ENCODE peak calls at places on chromosomes 11 and 22, in nine cellular contexts. G, P, L, V, K, M, E, A and H are unnamed samples.

GRCh38 chr11:121416909-121417567 is 35.1 kb upstream of the SORL1 start:
- DNase-seq in G (peak; percentile 90), P (peak; percentile 86), L (no peak), V (peak; percentile 64), K (no peak), M (peak; percentile 7), E (peak; percentile 87), A (peak; percentile 81), H (no peak)

GRCh38 chr11:122900803-122901202 is 18.2 kb downstream of the JHY start:
- DNase-seq in G (no peak), P (no peak), L (no peak), V (no peak), K (no peak), M (no peak), E (no peak), A (peak; percentile 7), H (no peak)

GRCh38 chr11:19951558-19952083 is 208.7 kb downstream of the DBX1 start:
- DNase-seq in G (no peak), P (no peak), L (no peak), V (peak; percentile 44), K (peak; percentile 69), M (peak; percentile 56), E (no peak), A (no peak), H (no peak)

GRCh38 chr22:45949258-45949870 is 27.6 kb downstream of the WNT7B start:
- DNase-seq in G (no peak), P (no peak), L (no peak), V (no peak), K (no peak), M (no peak), E (no peak), A (no peak), H (no peak)

GRCh38 chr11:73982595-73982989 is at the start of gene UCP2:
- DNase-seq in G (no peak), P (peak; percentile 80), L (peak; percentile 83), V (peak; percentile 76), K (peak; percentile 88), M (peak; percentile 64), E (peak; percentile 95), A (no peak), H (peak; percentile 78)

GRCh38 chr11:47514825-47515647 is 37.9 kb downstream of the CELF1 start:
- DNase-seq in G (no peak), P (no peak), L (no peak), V (no peak), K (no peak), M (peak; percentile 87), E (no peak), A (peak; percentile 54), H (no peak)

GRCh38 chr11:11016123-11016522 is 158.3 kb upstream of the ZBED5 start:
- DNase-seq in G (no peak), P (no peak), L (no peak), V (no peak), K (no peak), M (no peak), E (no peak), A (no peak), H (no peak)

GRCh38 chr22:26756675-26757293 is 99.4 kb downstream of the MIAT start:
- DNase-seq in G (no peak), P (peak; percentile 79), L (peak; percentile 38), V (peak; percentile 73), K (peak; percentile 33), M (peak; percentile 16), E (peak; percentile 74), A (no peak), H (peak; percentile 75)

GRCh38 chr11:79439430-79439892 is 1.4 kb downstream of the TENM4 start:
- DNase-seq in G (no peak), P (peak; percentile 63), L (no peak), V (no peak), K (peak; percentile 18), M (peak; percentile 53), E (no peak), A (no peak), H (no peak)

GRCh38 chr11:116210663-116211062 is 562.1 kb downstream of the BUD13 start:
- DNase-seq in G (no peak), P (no peak), L (no peak), V (no peak), K (no peak), M (no peak), E (no peak), A (no peak), H (no peak)

GRCh38 chr11:8826901-8827560 is 84.0 kb upstream of the AKIP1 start:
- DNase-seq in G (no peak), P (peak; percentile 82), L (no peak), V (no peak), K (no peak), M (no peak), E (no peak), A (no peak), H (peak; percentile 27)

GRCh38 chr22:31951201-31952093 is 7.1 kb downstream of the YWHAH start:
- DNase-seq in G (no peak), P (no peak), L (no peak), V (no peak), K (no peak), M (no peak), E (peak; percentile 21), A (no peak), H (no peak)

GRCh38 chr11:117953029-117953671 is 23.9 kb upstream of the TMPRSS13 start:
- DNase-seq in G (no peak), P (no peak), L (no peak), V (no peak), K (peak; percentile 42), M (no peak), E (no peak), A (no peak), H (no peak)

GRCh38 chr11:27397619-27398412 is 34.8 kb upstream of the CCDC34 start:
- DNase-seq in G (no peak), P (no peak), L (no peak), V (peak; percentile 8), K (no peak), M (no peak), E (no peak), A (no peak), H (no peak)

GRCh38 chr11:117685566-117685965 is 111.5 kb downstream of the DSCAML1 start:
- DNase-seq in G (no peak), P (no peak), L (no peak), V (no peak), K (no peak), M (no peak), E (no peak), A (no peak), H (no peak)

GRCh38 chr22:29004647-29005371 is 56.8 kb downstream of the C22orf31 start:
- DNase-seq in G (no peak), P (peak; percentile 60), L (no peak), V (peak; percentile 17), K (no peak), M (no peak), E (peak; percentile 83), A (no peak), H (no peak)

GRCh38 chr22:20139391-20140106 is 7.9 kb downstream of the ZDHHC8 start:
- DNase-seq in G (no peak), P (no peak), L (no peak), V (no peak), K (no peak), M (no peak), E (no peak), A (no peak), H (no peak)

GRCh38 chr11:84260862-84261261 is 974.7 kb upstream of the CCDC90B start:
- DNase-seq in G (no peak), P (no peak), L (no peak), V (no peak), K (no peak), M (no peak), E (no peak), A (no peak), H (no peak)

GRCh38 chr22:22698263-22698750 is 53.9 kb downstream of the GGTLC2 start:
- DNase-seq in G (peak; percentile 21), P (no peak), L (no peak), V (no peak), K (no peak), M (no peak), E (no peak), A (no peak), H (no peak)

GRCh38 chr11:81644239-81644840 is 1089.3 kb downstream of the FAM181B start:
- DNase-seq in G (no peak), P (no peak), L (no peak), V (no peak), K (peak; percentile 65), M (peak; percentile 8), E (no peak), A (peak; percentile 1), H (no peak)

GRCh38 chr11:93921695-93922468 is 71.5 kb upstream of the VSTM5 start:
- DNase-seq in G (no peak), P (no peak), L (no peak), V (peak; percentile 59), K (peak; percentile 50), M (peak; percentile 68), E (no peak), A (no peak), H (no peak)

DNA sequence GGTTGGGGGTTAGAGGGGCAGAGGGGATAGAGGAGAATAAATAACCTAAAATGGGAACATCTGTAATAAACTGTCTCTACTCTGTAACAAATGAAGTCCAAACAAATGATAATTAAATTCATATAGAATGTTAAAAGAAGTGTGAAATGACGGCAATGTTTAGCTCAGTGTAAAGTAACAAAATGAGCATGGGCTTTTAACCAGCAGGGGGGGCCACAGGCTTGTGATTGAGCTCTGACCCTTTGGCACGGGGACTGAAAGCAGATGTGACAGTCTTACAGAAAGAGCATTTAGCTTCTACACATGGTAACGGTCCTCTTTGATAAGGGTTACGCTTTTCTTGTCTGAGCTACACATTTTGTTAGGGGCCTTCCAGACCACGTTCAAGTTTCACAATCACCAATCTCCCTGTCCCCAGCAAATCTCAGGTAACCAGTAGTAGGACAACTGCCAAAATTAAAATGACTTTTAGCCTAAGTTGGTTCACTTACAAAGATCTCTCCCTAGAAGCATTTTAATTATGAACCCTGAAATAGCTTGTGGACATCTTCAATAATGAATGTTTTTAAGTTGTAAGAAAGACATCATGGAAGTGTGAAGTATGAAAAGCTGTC is 262.5 kb downstream of the DCDC1 start:
- DNase-seq in G (no peak), P (peak; percentile 38), L (peak; percentile 14), V (peak; percentile 73), K (peak; percentile 69), M (no peak), E (peak; percentile 57), A (no peak), H (no peak)
- TF ChIP-seq CTCF in G (peak; percentile 15), P (no peak), L (no peak), V (peak; percentile 78), K (peak; percentile 83), M (peak; percentile 71), E (peak; percentile 65), A (peak; percentile 17), H (peak; percentile 91)

GRCh38 chr11:4087551-4087950 is 7.0 kb upstream of the RRM1 start:
- DNase-seq in G (no peak), P (no peak), L (no peak), V (no peak), K (no peak), M (peak; percentile 33), E (no peak), A (no peak), H (no peak)
- TF ChIP-seq CTCF in G (no peak), P (no peak), L (no peak), V (no peak), K (no peak), M (peak; percentile 69), E (no peak), A (peak; percentile 37), H (peak; percentile 42)

GRCh38 chr11:85809881-85810280 is 1.1 kb downstream of the SYTL2 start:
- DNase-seq in G (no peak), P (no peak), L (no peak), V (peak; percentile 24), K (no peak), M (peak; percentile 29), E (no peak), A (no peak), H (no peak)
- TF ChIP-seq CTCF in G (no peak), P (no peak), L (no peak), V (peak; percentile 24), K (no peak), M (peak; percentile 45), E (peak; percentile 17), A (no peak), H (peak; percentile 24)

GRCh38 chr11:1453611-1454386 is 32.8 kb downstream of the MOB2 start:
- DNase-seq in G (no peak), P (no peak), L (no peak), V (peak; percentile 44), K (peak; percentile 39), M (no peak), E (no peak), A (no peak), H (no peak)
- TF ChIP-seq CTCF in G (peak; percentile 28), P (peak; percentile 48), L (no peak), V (no peak), K (peak; percentile 52), M (peak; percentile 27), E (peak; percentile 29), A (no peak), H (no peak)